ENCODE peak calls at places on chromosomes 13 and 19, in seven cellular contexts. One of them, this sample, is unnamed.

GRCh38 chr13:108249150-108249549 is 20.4 kb upstream of the TNFSF13B start:
- DNase-seq in MCF 10A: no peak
- DNase-seq in activated CD8-positive, alpha-beta memory T cell treated with anti-CD3 and anti-CD28 coated beads, Interleukin-2, amount 50 U/mL, for 48 hours: no peak
- DNase-seq in NK-92 treated with Interleukin-12 subunit alpha and Interleukin-12 subunit beta, amount 100 ng/mL, for 24 hours: no peak
- DNase-seq in mesendoderm: no peak
- DNase-seq in CD8-positive, alpha-beta memory T cell: no peak
- DNase-seq in Caco-2: no peak
- DNase-seq in this sample: no peak

GRCh38 chr13:70108276-70108845 is at the start of gene KLHL1:
- DNase-seq in Caco-2: no peak
- DNase-seq in MCF 10A: no peak
- DNase-seq in mesendoderm: no peak
- DNase-seq in NK-92 treated with Interleukin-12 subunit alpha and Interleukin-12 subunit beta, amount 100 ng/mL, for 24 hours: no peak
- DNase-seq in activated CD8-positive, alpha-beta memory T cell treated with anti-CD3 and anti-CD28 coated beads, Interleukin-2, amount 50 U/mL, for 48 hours: no peak
- DNase-seq in CD8-positive, alpha-beta memory T cell: no peak
- DNase-seq in this sample: no peak

GRCh38 chr19:39131255-39131755 is 5.7 kb downstream of the PAK4 start:
- DNase-seq in CD8-positive, alpha-beta memory T cell: no peak
- DNase-seq in activated CD8-positive, alpha-beta memory T cell treated with anti-CD3 and anti-CD28 coated beads, Interleukin-2, amount 50 U/mL, for 48 hours: no peak
- DNase-seq in NK-92 treated with Interleukin-12 subunit alpha and Interleukin-12 subunit beta, amount 100 ng/mL, for 24 hours: no peak
- DNase-seq in Caco-2: no peak
- DNase-seq in MCF 10A: no peak
- DNase-seq in mesendoderm: no peak
- DNase-seq in this sample: no peak

GRCh38 chr13:39419866-39420265 is 183.1 kb downstream of the LHFPL6 start:
- DNase-seq in CD8-positive, alpha-beta memory T cell: no peak
- DNase-seq in MCF 10A: no peak
- DNase-seq in NK-92 treated with Interleukin-12 subunit alpha and Interleukin-12 subunit beta, amount 100 ng/mL, for 24 hours: no peak
- DNase-seq in activated CD8-positive, alpha-beta memory T cell treated with anti-CD3 and anti-CD28 coated beads, Interleukin-2, amount 50 U/mL, for 48 hours: no peak
- DNase-seq in mesendoderm: no peak
- DNase-seq in Caco-2: no peak
- DNase-seq in this sample: no peak

GRCh38 chr13:99022953-99023352 is 45.1 kb upstream of the DOCK9 start:
- DNase-seq in activated CD8-positive, alpha-beta memory T cell treated with anti-CD3 and anti-CD28 coated beads, Interleukin-2, amount 50 U/mL, for 48 hours: no peak
- DNase-seq in Caco-2: no peak
- DNase-seq in NK-92 treated with Interleukin-12 subunit alpha and Interleukin-12 subunit beta, amount 100 ng/mL, for 24 hours: no peak
- DNase-seq in MCF 10A: no peak
- DNase-seq in mesendoderm: no peak
- DNase-seq in CD8-positive, alpha-beta memory T cell: no peak
- DNase-seq in this sample: no peak

GRCh38 chr13:20616059-20616797 is 49.3 kb downstream of the IFT88 start:
- DNase-seq in NK-92 treated with Interleukin-12 subunit alpha and Interleukin-12 subunit beta, amount 100 ng/mL, for 24 hours: no peak
- DNase-seq in MCF 10A: peak; percentile 59
- DNase-seq in Caco-2: no peak
- DNase-seq in CD8-positive, alpha-beta memory T cell: no peak
- DNase-seq in mesendoderm: no peak
- DNase-seq in activated CD8-positive, alpha-beta memory T cell treated with anti-CD3 and anti-CD28 coated beads, Interleukin-2, amount 50 U/mL, for 48 hours: no peak
- DNase-seq in this sample: no peak

GRCh38 chr13:80654638-80655249 is 313.8 kb upstream of the SPRY2 start:
- DNase-seq in mesendoderm: no peak
- DNase-seq in activated CD8-positive, alpha-beta memory T cell treated with anti-CD3 and anti-CD28 coated beads, Interleukin-2, amount 50 U/mL, for 48 hours: no peak
- DNase-seq in MCF 10A: no peak
- DNase-seq in CD8-positive, alpha-beta memory T cell: no peak
- DNase-seq in Caco-2: no peak
- DNase-seq in NK-92 treated with Interleukin-12 subunit alpha and Interleukin-12 subunit beta, amount 100 ng/mL, for 24 hours: no peak
- DNase-seq in this sample: no peak

GRCh38 chr13:21537105-21537504 is 66.9 kb downstream of the MICU2 start:
- DNase-seq in Caco-2: no peak
- DNase-seq in activated CD8-positive, alpha-beta memory T cell treated with anti-CD3 and anti-CD28 coated beads, Interleukin-2, amount 50 U/mL, for 48 hours: no peak
- DNase-seq in NK-92 treated with Interleukin-12 subunit alpha and Interleukin-12 subunit beta, amount 100 ng/mL, for 24 hours: no peak
- DNase-seq in mesendoderm: no peak
- DNase-seq in MCF 10A: peak; percentile 5
- DNase-seq in CD8-positive, alpha-beta memory T cell: no peak
- DNase-seq in this sample: no peak

GRCh38 chr13:79528356-79528755 is 47.4 kb downstream of the NDFIP2 start:
- DNase-seq in activated CD8-positive, alpha-beta memory T cell treated with anti-CD3 and anti-CD28 coated beads, Interleukin-2, amount 50 U/mL, for 48 hours: no peak
- DNase-seq in MCF 10A: peak; percentile 47
- DNase-seq in NK-92 treated with Interleukin-12 subunit alpha and Interleukin-12 subunit beta, amount 100 ng/mL, for 24 hours: no peak
- DNase-seq in Caco-2: no peak
- DNase-seq in CD8-positive, alpha-beta memory T cell: no peak
- DNase-seq in mesendoderm: no peak
- DNase-seq in this sample: no peak

GRCh38 chr13:73715114-73715909 is 418.9 kb downstream of the KLF12 start:
- DNase-seq in Caco-2: no peak
- DNase-seq in NK-92 treated with Interleukin-12 subunit alpha and Interleukin-12 subunit beta, amount 100 ng/mL, for 24 hours: peak; percentile 38
- DNase-seq in CD8-positive, alpha-beta memory T cell: peak; percentile 49
- DNase-seq in MCF 10A: no peak
- DNase-seq in activated CD8-positive, alpha-beta memory T cell treated with anti-CD3 and anti-CD28 coated beads, Interleukin-2, amount 50 U/mL, for 48 hours: no peak
- DNase-seq in mesendoderm: no peak
- DNase-seq in this sample: peak; percentile 61